ENCODE peak calls at places on chromosomes 5 and 9, in ten cellular contexts. Y, W, H, I, E, N, M, V, U and J are unnamed samples.
A peak's percentile ranks its signal among the peaks of the same experiment; 100 is the strongest.

GRCh38 chr5:180809403-180810209 is 7.0 kb upstream of the MGAT1 start:
- DNase-seq in Y (no peak), W (peak; percentile 89), H (peak; percentile 92), I (peak; percentile 86), E (peak; percentile 92), N (peak; percentile 95), M (peak; percentile 97), V (peak; percentile 88), U (peak; percentile 90), J (peak; percentile 97)

GRCh38 chr5:57504357-57504756 is 21.7 kb upstream of the ACTBL2 start:
- DNase-seq in Y (no peak), W (peak; percentile 55), H (no peak), I (no peak), E (no peak), N (no peak), M (no peak), V (peak; percentile 56), U (peak; percentile 58), J (no peak)

GRCh38 chr5:39175273-39175955 is 43.9 kb downstream of the FYB1 start:
- DNase-seq in Y (no peak), W (no peak), H (no peak), I (no peak), E (no peak), N (no peak), M (no peak), V (no peak), U (no peak), J (no peak)

GRCh38 chr9:130939405-130939941 is 426 bp upstream of the FIBCD1 start:
- DNase-seq in Y (no peak), W (no peak), H (no peak), I (no peak), E (peak; percentile 39), N (peak; percentile 62), M (peak; percentile 14), V (peak; percentile 11), U (no peak), J (no peak)

GRCh38 chr9:112856843-112857242 is 33.8 kb downstream of the SLC46A2 start:
- DNase-seq in Y (no peak), W (no peak), H (peak; percentile 60), I (no peak), E (no peak), N (no peak), M (no peak), V (no peak), U (no peak), J (no peak)

GRCh38 chr5:39759696-39760095 is 334.9 kb upstream of the DAB2 start:
- DNase-seq in Y (no peak), W (no peak), H (no peak), I (no peak), E (no peak), N (peak; percentile 38), M (no peak), V (no peak), U (no peak), J (no peak)

GRCh38 chr9:88530051-88530450 is 4.9 kb upstream of the NXNL2 start:
- DNase-seq in Y (no peak), W (peak; percentile 93), H (no peak), I (no peak), E (no peak), N (peak; percentile 76), M (no peak), V (peak; percentile 78), U (no peak), J (peak; percentile 43)

GRCh38 chr5:40551706-40552557 is 127.8 kb upstream of the PTGER4 start:
- DNase-seq in Y (no peak), W (peak; percentile 99), H (no peak), I (no peak), E (no peak), N (peak; percentile 95), M (no peak), V (peak; percentile 98), U (peak; percentile 85), J (peak; percentile 90)

GRCh38 chr9:96491079-96491879 is 41.3 kb downstream of the HABP4 start:
- DNase-seq in Y (no peak), W (peak; percentile 80), H (no peak), I (no peak), E (no peak), N (no peak), M (peak; percentile 16), V (peak; percentile 77), U (no peak), J (no peak)

GRCh38 chr9:91924090-91924489 is 25.9 kb downstream of the ROR2 start:
- DNase-seq in Y (no peak), W (no peak), H (no peak), I (no peak), E (no peak), N (no peak), M (no peak), V (no peak), U (no peak), J (no peak)

GRCh38 chr5:108747111-108748009 is at the start of gene FER:
- DNase-seq in Y (no peak), W (peak; percentile 95), H (peak; percentile 64), I (no peak), E (no peak), N (peak; percentile 84), M (peak; percentile 81), V (peak; percentile 79), U (peak; percentile 94), J (peak; percentile 54)

GRCh38 chr5:64979518-64979917 is 210.8 kb downstream of the CWC27 start:
- DNase-seq in Y (no peak), W (no peak), H (no peak), I (no peak), E (no peak), N (no peak), M (no peak), V (no peak), U (no peak), J (no peak)

GRCh38 chr9:85166808-85167545 is 497.4 kb downstream of the NTRK2 start:
- DNase-seq in Y (no peak), W (no peak), H (no peak), I (no peak), E (no peak), N (no peak), M (no peak), V (no peak), U (no peak), J (no peak)

GRCh38 chr9:35839926-35840325 is 10.9 kb downstream of the TMEM8B start:
- DNase-seq in Y (no peak), W (no peak), H (no peak), I (no peak), E (no peak), N (no peak), M (no peak), V (no peak), U (no peak), J (no peak)

GRCh38 chr5:149177339-149177843 is 36.1 kb downstream of the ABLIM3 start:
- DNase-seq in Y (no peak), W (no peak), H (no peak), I (no peak), E (no peak), N (no peak), M (no peak), V (no peak), U (no peak), J (no peak)

GRCh38 chr5:149175346-149176113 is 34.2 kb downstream of the ABLIM3 start:
- DNase-seq in Y (no peak), W (no peak), H (no peak), I (peak; percentile 49), E (no peak), N (peak; percentile 52), M (no peak), V (no peak), U (no peak), J (no peak)

GRCh38 chr5:149172709-149173505 is 31.6 kb downstream of the ABLIM3 start:
- DNase-seq in Y (no peak), W (no peak), H (no peak), I (no peak), E (no peak), N (peak; percentile 49), M (no peak), V (no peak), U (peak; percentile 20), J (no peak)

GRCh38 chr5:149172261-149172660 is 31.0 kb downstream of the ABLIM3 start:
- DNase-seq in Y (no peak), W (peak; percentile 94), H (no peak), I (no peak), E (no peak), N (peak; percentile 93), M (peak; percentile 27), V (peak; percentile 92), U (peak; percentile 76), J (peak; percentile 61)

GRCh38 chr5:149174847-149175234 is 33.5 kb downstream of the ABLIM3 start:
- DNase-seq in Y (no peak), W (no peak), H (no peak), I (no peak), E (no peak), N (peak; percentile 39), M (no peak), V (no peak), U (no peak), J (peak; percentile 38)
- H3K4me3 ChIP-seq in Y (no peak overlapping the region), W (no peak overlapping the region), H (no peak overlapping the region), I (no peak overlapping the region), E (no peak overlapping the region), N (peak overlapping the region; percentile 24), M (no peak overlapping the region), V (no peak overlapping the region), U (no peak overlapping the region), J (no peak overlapping the region)

DNA sequence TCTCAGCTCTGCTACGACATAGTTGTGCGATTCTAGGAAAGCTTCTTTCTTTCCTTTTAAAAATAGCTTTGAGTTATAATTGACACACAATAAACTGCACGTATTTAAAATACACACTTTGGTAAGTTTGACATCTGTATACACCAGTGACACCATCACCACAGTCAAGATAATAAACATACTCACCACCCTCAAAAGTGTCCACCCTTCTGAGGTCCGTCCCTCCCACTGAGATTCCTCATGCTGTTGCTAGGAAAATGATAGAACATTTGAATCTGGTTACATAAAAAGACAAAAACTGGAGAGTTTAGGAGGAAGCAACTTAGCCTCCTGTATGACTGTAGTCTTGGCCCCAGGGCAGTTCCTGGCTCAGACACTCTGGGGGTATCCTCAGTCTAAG is 17.2 kb downstream of the S100Z start:
- DNase-seq in Y (no peak), W (peak; percentile 5), H (no peak), I (no peak), E (no peak), N (no peak), M (no peak), V (peak; percentile 57), U (no peak), J (no peak)
- H3K9me3 ChIP-seq in Y (no peaks in the 10 kb centered on the region), W (no peaks in the 10 kb centered on the region), H (no peaks in the 10 kb centered on the region), I (no peaks in the 10 kb centered on the region), E (no peaks in the 10 kb centered on the region), N (no peaks in the 10 kb centered on the region), M (no peaks in the 10 kb centered on the region), V (no peaks in the 10 kb centered on the region), U (no peaks in the 10 kb centered on the region), J (no peaks in the 10 kb centered on the region)

DNA sequence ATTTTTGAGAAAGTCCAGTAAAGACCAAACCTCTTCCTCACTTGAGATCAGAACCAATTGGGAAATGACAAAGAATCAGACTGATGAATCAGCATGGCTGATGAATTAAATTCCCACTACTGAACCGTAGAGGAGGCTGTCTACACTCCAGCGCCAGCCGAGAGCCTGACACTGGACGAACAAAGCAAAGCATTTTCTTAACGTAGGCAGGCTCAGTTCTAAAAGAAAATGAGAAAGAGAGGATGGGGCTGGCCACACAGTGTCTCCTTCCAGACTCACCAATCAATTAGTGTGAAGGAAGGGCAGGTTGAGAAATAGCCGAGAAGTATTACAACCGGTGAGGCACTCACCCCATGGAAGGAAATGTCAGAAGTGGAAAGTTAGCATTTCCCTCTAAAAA is 49.4 kb downstream of the ITGA1 start:
- DNase-seq in Y (no peak), W (peak; percentile 75), H (no peak), I (no peak), E (no peak), N (peak; percentile 19), M (no peak), V (peak; percentile 73), U (no peak), J (no peak)
- H3K4me3 ChIP-seq in Y (no peak overlapping the region), W (no peak overlapping the region), H (no peak overlapping the region), I (no peak overlapping the region), E (no peak overlapping the region), N (no peak overlapping the region), M (no peak overlapping the region), V (peak overlapping the region; percentile 4), U (no peak overlapping the region), J (no peak overlapping the region)

GRCh38 chr9:122527193-122527592 is at the start of gene OR1N1:
- DNase-seq in Y (no peak), W (no peak), H (no peak), I (no peak), E (no peak), N (no peak), M (no peak), V (no peak), U (no peak), J (no peak)
- H3K9me3 ChIP-seq in Y (no peaks in the 10 kb centered on the region), W (no peaks in the 10 kb centered on the region), H (no peaks in the 10 kb centered on the region), I (no peaks in the 10 kb centered on the region), E (no peaks in the 10 kb centered on the region), N (no peaks in the 10 kb centered on the region), M (no peaks in the 10 kb centered on the region), V (no peaks in the 10 kb centered on the region), U (no peaks in the 10 kb centered on the region), J (no peaks in the 10 kb centered on the region)